ENCODE peak calls at places on chromosome 14, in seven cellular contexts. R is cardiac muscle cell; Z is right cardiac atrium; V is BE2C; D is neural progenitor cell; I is GM23248; H is CD4-positive, CD25-positive, alpha-beta regulatory T cell. K is an unnamed sample.

GRCh38 chr14:68506645-68507405 is 286.0 kb downstream of the ZFP36L1 start:
- DNase-seq in R (no peak), Z (no peak), V (no peak), D (no peak), I (no peak), H (peak; percentile 73), K (no peak)

GRCh38 chr14:68145036-68145435 is 325.5 kb downstream of the RAD51B start:
- DNase-seq in R (no peak), Z (no peak), V (no peak), D (no peak), I (no peak), H (no peak), K (no peak)

GRCh38 chr14:58243790-58244555 is 670 bp upstream of the PSMA3 start:
- DNase-seq in R (peak; percentile 4), Z (no peak), V (peak; percentile 23), D (peak; percentile 12), I (peak; percentile 55), H (no peak), K (peak; percentile 38)

GRCh38 chr14:80005561-80005960 is 205.7 kb downstream of the DIO2 start:
- DNase-seq in R (no peak), Z (no peak), V (no peak), D (no peak), I (no peak), H (no peak), K (no peak)

GRCh38 chr14:77607741-77608302 is 8.6 kb downstream of the SPTLC2 start:
- DNase-seq in R (no peak), Z (no peak), V (no peak), D (peak; percentile 19), I (no peak), H (no peak), K (no peak)

GRCh38 chr14:66717571-66718140 is 209.7 kb downstream of the GPHN start:
- DNase-seq in R (no peak), Z (peak; percentile 42), V (peak; percentile 16), D (no peak), I (no peak), H (no peak), K (no peak)

GRCh38 chr14:24367506-24368214 is at the start of gene NFATC4:
- DNase-seq in R (peak; percentile 93), Z (peak; percentile 92), V (peak; percentile 89), D (peak; percentile 87), I (peak; percentile 92), H (no peak), K (peak; percentile 90)

GRCh38 chr14:63555572-63555971 is 12.4 kb upstream of the PPP2R5E start:
- DNase-seq in R (no peak), Z (no peak), V (no peak), D (no peak), I (no peak), H (no peak), K (no peak)

GRCh38 chr14:88630565-88630964 is 67.7 kb downstream of the ZC3H14 start:
- DNase-seq in R (no peak), Z (no peak), V (no peak), D (no peak), I (peak; percentile 5), H (no peak), K (no peak)

GRCh38 chr14:34098045-34098984 is 147.4 kb upstream of the EGLN3 start:
- DNase-seq in R (peak; percentile 19), Z (peak; percentile 63), V (peak; percentile 54), D (peak; percentile 50), I (peak; percentile 63), H (no peak), K (peak; percentile 76)

GRCh38 chr14:91059576-91060471 is 617 bp downstream of the RPS6KA5 start:
- DNase-seq in R (peak; percentile 77), Z (peak; percentile 74), V (peak; percentile 75), D (peak; percentile 88), I (peak; percentile 75), H (peak; percentile 62), K (peak; percentile 49)

GRCh38 chr14:21734457-21735074 is 60.9 kb upstream of the OR4E1 start:
- DNase-seq in R (peak; percentile 79), Z (no peak), V (peak; percentile 20), D (peak; percentile 78), I (peak; percentile 43), H (peak; percentile 66), K (peak; percentile 41)

GRCh38 chr14:105213396-105213795 is 32.3 kb upstream of the NUDT14 start:
- DNase-seq in R (no peak), Z (peak; percentile 13), V (no peak), D (no peak), I (no peak), H (no peak), K (no peak)

GRCh38 chr14:65729547-65729946 is 317.0 kb downstream of the FUT8 start:
- DNase-seq in R (no peak), Z (no peak), V (no peak), D (no peak), I (no peak), H (no peak), K (no peak)

GRCh38 chr14:37588956-37589737 is 5.9 kb downstream of the FOXA1 start:
- DNase-seq in R (no peak), Z (no peak), V (no peak), D (peak; percentile 32), I (no peak), H (no peak), K (peak; percentile 64)

GRCh38 chr14:37586783-37587428 is 8.1 kb downstream of the FOXA1 start:
- DNase-seq in R (no peak), Z (no peak), V (no peak), D (no peak), I (no peak), H (no peak), K (no peak)

GRCh38 chr14:37587438-37587837 is 7.6 kb downstream of the FOXA1 start:
- DNase-seq in R (no peak), Z (no peak), V (no peak), D (no peak), I (no peak), H (no peak), K (no peak)

GRCh38 chr14:37588667-37588955 is 6.4 kb downstream of the FOXA1 start:
- DNase-seq in R (no peak), Z (no peak), V (no peak), D (no peak), I (no peak), H (no peak), K (no peak)

GRCh38 chr14:37587881-37588666 is 7.0 kb downstream of the FOXA1 start:
- DNase-seq in R (peak; percentile 57), Z (peak; percentile 28), V (no peak), D (peak; percentile 87), I (peak; percentile 26), H (no peak), K (peak; percentile 68)
- H3K4me3 ChIP-seq in R (peak overlapping the region; percentile 8), Z (no peak overlapping the region), V (no peak overlapping the region), D (peak overlapping the region; percentile 47), I (no peak overlapping the region), H (no peak overlapping the region), K (peak overlapping the region; percentile 41)

GRCh38 chr14:56817396-56817921 is 7.2 kb upstream of the OTX2 start:
- DNase-seq in R (no peak), Z (no peak), V (no peak), D (peak; percentile 60), I (no peak), H (no peak), K (peak; percentile 71)

GRCh38 chr14:56815301-56815700 is 5.0 kb upstream of the OTX2 start:
- DNase-seq in R (no peak), Z (no peak), V (no peak), D (no peak), I (no peak), H (no peak), K (peak; percentile 91)

GRCh38 chr14:56813143-56813551 is 2.9 kb upstream of the OTX2 start:
- DNase-seq in R (no peak), Z (no peak), V (no peak), D (peak; percentile 55), I (no peak), H (no peak), K (peak; percentile 65)

GRCh38 chr14:56814468-56815074 is 4.3 kb upstream of the OTX2 start:
- DNase-seq in R (no peak), Z (no peak), V (no peak), D (peak; percentile 61), I (no peak), H (no peak), K (peak; percentile 85)

GRCh38 chr14:56816575-56817391 is 6.5 kb upstream of the OTX2 start:
- DNase-seq in R (peak; percentile 59), Z (no peak), V (no peak), D (peak; percentile 90), I (no peak), H (no peak), K (peak; percentile 63)
- H3K27me3 ChIP-seq in R (peaks cover 98% of the 10 kb centered on the region), Z (peaks cover 8% of the 10 kb centered on the region), V (peaks cover 77% of the 10 kb centered on the region), D (peaks cover 63% of the 10 kb centered on the region), I (peaks cover 63% of the 10 kb centered on the region), H (peaks cover 39% of the 10 kb centered on the region), K (no peaks in the 10 kb centered on the region)

GRCh38 chr14:20332386-20332945 is 613 bp downstream of the CCNB1IP1 start:
- DNase-seq in R (peak; percentile 62), Z (no peak), V (no peak), D (peak; percentile 22), I (peak; percentile 53), H (no peak), K (peak; percentile 36)

GRCh38 chr14:20329355-20329754 is 3.7 kb downstream of the CCNB1IP1 start:
- DNase-seq in R (no peak), Z (no peak), V (no peak), D (no peak), I (no peak), H (no peak), K (no peak)

GRCh38 chr14:20332946-20333782 is at the start of gene CCNB1IP1:
- DNase-seq in R (peak; percentile 93), Z (peak; percentile 71), V (peak; percentile 64), D (peak; percentile 83), I (peak; percentile 86), H (peak; percentile 75), K (peak; percentile 76)

GRCh38 chr14:20328705-20329104 is 4.4 kb downstream of the CCNB1IP1 start:
- DNase-seq in R (no peak), Z (no peak), V (no peak), D (no peak), I (no peak), H (no peak), K (no peak)

GRCh38 chr14:20331048-20331613 is 1.9 kb downstream of the CCNB1IP1 start:
- DNase-seq in R (no peak), Z (no peak), V (no peak), D (no peak), I (no peak), H (no peak), K (no peak)
- H3K4me3 ChIP-seq in R (peak overlapping the region; percentile 84), Z (no peak overlapping the region), V (peak overlapping the region; percentile 92), D (peak overlapping the region; percentile 85), I (no peak overlapping the region), H (no peak overlapping the region), K (peak overlapping the region; percentile 60)

GRCh38 chr14:70189678-70190077 is 927 bp upstream of the SLC8A3 start:
- DNase-seq in R (no peak), Z (no peak), V (no peak), D (peak; percentile 23), I (no peak), H (no peak), K (no peak)
- H3K27me3 ChIP-seq in R (peaks cover 74% of the 10 kb centered on the region), Z (peaks cover 3% of the 10 kb centered on the region), V (peaks cover 59% of the 10 kb centered on the region), D (peaks cover 71% of the 10 kb centered on the region), I (peaks cover 18% of the 10 kb centered on the region), H (peaks cover 28% of the 10 kb centered on the region), K (peaks cover 38% of the 10 kb centered on the region)

K was measured in HAP-1.